ENCODE peak calls at places on chromosome 18, in seven cellular contexts. C is sigmoid colon, T is WERI-Rb-1, F is HFF-Myc, X is astrocyte of the spinal cord, A is IMR-90, R is cardiac muscle cell. K is an unnamed sample.

GRCh38 chr18:46481847-46482245 is 175.2 kb downstream of the LOXHD1 start:
- DNase-seq in X (no peak), F (no peak), A (no peak), T (no peak), C (no peak), R (peak; percentile 39), K (peak; percentile 81)

GRCh38 chr18:58978916-58979315 is 114.2 kb downstream of the ZNF532 start:
- DNase-seq in T (no peak), R (no peak), C (no peak), A (no peak), X (no peak), F (no peak), K (no peak)

GRCh38 chr18:49561377-49562193 is at the start of gene LIPG:
- DNase-seq in A (peak; percentile 50), X (peak; percentile 69), F (peak; percentile 71), C (no peak), T (peak; percentile 72), R (peak; percentile 82), K (peak; percentile 97)

GRCh38 chr18:48991299-48992055 is 40.7 kb upstream of the SMAD7 start:
- DNase-seq in F (no peak), A (no peak), C (no peak), X (no peak), R (no peak), T (no peak), K (peak; percentile 73)

GRCh38 chr18:41761329-41762028 is 193.6 kb upstream of the PIK3C3 start:
- DNase-seq in A (peak; percentile 84), F (peak; percentile 40), C (no peak), R (peak; percentile 87), T (no peak), X (peak; percentile 80), K (peak; percentile 93)

GRCh38 chr18:6994719-6995430 is 122.7 kb downstream of the LAMA1 start:
- DNase-seq in C (no peak), X (no peak), T (no peak), A (no peak), F (no peak), R (no peak), K (peak; percentile 94)

GRCh38 chr18:23451491-23451890 is 1.6 kb upstream of the RIOK3 start:
- DNase-seq in A (no peak), F (no peak), T (no peak), X (no peak), R (no peak), C (no peak), K (no peak)

GRCh38 chr18:2588666-2589344 is 17.4 kb downstream of the NDC80 start:
- DNase-seq in C (no peak), A (no peak), X (no peak), F (no peak), R (no peak), T (no peak), K (peak; percentile 8)

GRCh38 chr18:34661464-34662087 is 48.5 kb upstream of the DTNA start:
- DNase-seq in A (peak; percentile 51), R (peak; percentile 62), T (peak; percentile 10), C (no peak), F (peak; percentile 50), X (peak; percentile 56), K (peak; percentile 55)

GRCh38 chr18:9296233-9297006 is 38.2 kb upstream of the TWSG1 start:
- DNase-seq in A (peak; percentile 18), R (no peak), F (peak; percentile 21), X (no peak), C (no peak), T (no peak), K (no peak)

GRCh38 chr18:23990474-23991410 is 23.8 kb upstream of the TTC39C start:
- DNase-seq in T (no peak), C (no peak), A (peak; percentile 46), F (no peak), X (peak; percentile 28), R (no peak), K (no peak)

GRCh38 chr18:54358495-54358793 is 738 bp downstream of the C18orf54 start:
- DNase-seq in R (no peak), A (peak; percentile 10), C (no peak), T (no peak), X (peak; percentile 35), F (peak; percentile 3), K (no peak)

GRCh38 chr18:10727477-10727876 is 201.7 kb downstream of the NAPG start:
- DNase-seq in A (peak; percentile 39), F (no peak), R (peak; percentile 25), X (no peak), C (no peak), T (no peak), K (no peak)

GRCh38 chr18:33576999-33577687 is 876 bp upstream of the ASXL3 start:
- DNase-seq in A (no peak), T (no peak), F (no peak), R (no peak), C (no peak), X (no peak), K (no peak)

GRCh38 chr18:33579868-33580205 is 1.8 kb downstream of the ASXL3 start:
- DNase-seq in C (no peak), F (no peak), R (no peak), A (no peak), X (no peak), T (no peak), K (no peak)

GRCh38 chr18:33577688-33578370 is at the start of gene ASXL3:
- DNase-seq in A (no peak), T (peak; percentile 17), C (peak; percentile 80), R (peak; percentile 14), X (no peak), F (no peak), K (no peak)

GRCh38 chr18:33579147-33579867 is 1.3 kb downstream of the ASXL3 start:
- DNase-seq in A (no peak), F (no peak), R (no peak), C (no peak), T (no peak), X (no peak), K (no peak)

DNA sequence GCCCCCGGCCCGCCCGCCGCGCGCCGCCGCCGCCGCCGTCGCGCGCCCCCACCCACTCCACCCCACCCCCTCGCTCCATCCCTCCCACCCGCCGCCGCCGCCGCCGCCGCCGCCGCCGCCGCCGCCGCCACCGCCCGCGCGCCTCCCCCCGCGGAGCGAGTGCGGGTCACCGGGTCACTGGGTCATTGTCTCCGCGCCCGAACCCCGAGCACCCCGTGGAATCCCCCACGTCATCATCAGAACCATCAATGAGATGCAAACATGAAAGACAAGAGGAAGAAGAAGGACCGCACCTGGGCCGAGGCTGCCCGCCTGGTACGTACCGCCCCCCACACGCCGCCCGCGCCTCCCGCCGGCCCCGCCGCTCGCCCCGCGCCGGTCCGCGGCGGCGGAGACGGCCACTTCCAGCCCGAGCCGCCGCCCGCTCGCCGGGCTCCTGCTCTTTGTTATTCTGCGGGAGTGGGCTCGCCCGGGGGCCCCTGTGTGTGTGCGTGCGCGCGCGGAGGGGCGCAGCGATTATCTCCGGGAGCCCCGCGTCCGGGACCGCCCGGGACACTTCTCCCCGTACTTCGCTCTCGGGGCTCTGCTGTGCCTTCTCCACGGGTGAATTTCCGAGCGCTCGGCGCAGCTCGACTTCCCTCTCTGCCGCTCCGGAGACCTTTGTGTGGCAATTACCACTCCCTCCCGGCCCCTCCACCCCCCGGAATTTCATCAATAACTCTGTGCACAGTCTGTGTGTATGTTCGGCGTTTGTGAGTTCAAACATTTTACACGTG is 540 bp downstream of the ASXL3 start:
- DNase-seq in A (no peak), F (no peak), X (no peak), R (no peak), T (no peak), C (peak; percentile 66), K (no peak)
- H3K4me3 ChIP-seq in A (peak overlapping the region; percentile 47), F (peak overlapping the region; percentile 9), X (peak overlapping the region; percentile 59), R (peak overlapping the region; percentile 71), T (peak overlapping the region; percentile 38), C (peak overlapping the region; percentile 63), K (peak overlapping the region; percentile 45)

GRCh38 chr18:688322-688721 is 24.1 kb downstream of the ENOSF1 start:
- DNase-seq in T (no peak), F (no peak), C (no peak), A (no peak), X (no peak), R (no peak), K (no peak)
- TF ChIP-seq CTCF in T (no peak), F (no peak), C (no peak), A (no peak), X (no peak), R (no peak), K (no peak)

GRCh38 chr18:32767400-32767799 is 5.4 kb downstream of the KLHL14 start:
- DNase-seq in T (no peak), R (no peak), X (no peak), A (no peak), F (no peak), C (no peak), K (no peak)

GRCh38 chr18:32769242-32770180 is 3.3 kb downstream of the KLHL14 start:
- DNase-seq in X (no peak), F (no peak), T (peak; percentile 20), C (no peak), A (no peak), R (no peak), K (no peak)

GRCh38 chr18:32770181-32770650 is 2.6 kb downstream of the KLHL14 start:
- DNase-seq in A (no peak), R (no peak), F (no peak), C (peak; percentile 65), X (no peak), T (peak; percentile 8), K (no peak)

GRCh38 chr18:32770651-32771168 is 2.1 kb downstream of the KLHL14 start:
- DNase-seq in R (no peak), T (no peak), X (no peak), F (no peak), A (no peak), C (no peak), K (no peak)

GRCh38 chr18:32768646-32769206 is 4.1 kb downstream of the KLHL14 start:
- DNase-seq in R (no peak), A (no peak), X (no peak), T (no peak), F (no peak), C (no peak), K (no peak)
- H3K4me3 ChIP-seq in R (peak overlapping the region; percentile 85), A (no peak overlapping the region), X (no peak overlapping the region), T (no peak overlapping the region), F (no peak overlapping the region), C (no peak overlapping the region), K (no peak overlapping the region)

GRCh38 chr18:68667121-68667520 is 47.8 kb downstream of the TMX3 start:
- DNase-seq in T (no peak), F (no peak), R (peak; percentile 61), C (no peak), A (peak; percentile 27), X (no peak), K (no peak)

GRCh38 chr18:68666316-68666715 is 48.6 kb downstream of the TMX3 start:
- DNase-seq in T (no peak), A (no peak), R (peak; percentile 37), F (no peak), X (no peak), C (peak; percentile 64), K (no peak)

GRCh38 chr18:68660355-68661183 is 54.3 kb downstream of the TMX3 start:
- DNase-seq in A (peak; percentile 61), T (no peak), F (peak; percentile 22), R (peak; percentile 73), C (no peak), X (peak; percentile 60), K (peak; percentile 55)

GRCh38 chr18:68665623-68666022 is 49.3 kb downstream of the TMX3 start:
- DNase-seq in C (no peak), F (no peak), X (no peak), R (no peak), T (no peak), A (no peak), K (no peak)

DNA sequence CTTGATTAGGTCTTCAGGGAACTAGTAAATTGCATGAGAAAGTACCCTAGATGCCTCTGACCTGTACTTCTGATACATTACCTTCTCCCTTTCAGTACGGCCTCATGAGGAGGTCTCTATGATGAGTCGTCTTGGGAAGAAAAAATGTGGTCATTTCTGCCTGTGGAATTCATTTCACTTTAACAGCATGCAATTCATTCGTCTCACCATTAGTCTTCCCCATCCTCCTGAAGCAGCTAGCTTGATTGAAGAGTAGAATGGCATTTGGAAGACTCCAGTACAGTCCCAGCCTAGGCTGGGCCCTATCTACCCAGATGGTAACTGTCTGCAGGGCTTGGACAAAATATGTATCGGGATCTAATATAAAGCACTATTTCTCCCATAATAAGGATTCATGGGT is 52.1 kb downstream of the TMX3 start:
- DNase-seq in A (peak; percentile 66), C (no peak), R (peak; percentile 31), X (peak; percentile 41), T (no peak), F (no peak), K (peak; percentile 10)
- TF ChIP-seq CTCF in A (peak; percentile 18), C (no peak), R (peak; percentile 11), X (peak; percentile 9), T (no peak), F (no peak), K (peak; percentile 25)